ENCODE peak calls at places on chromosomes 12 and 14, in nine cellular contexts. B is RWPE1; D is dermis blood vessel endothelial cell; U is activated CD8-positive, alpha-beta memory T cell treated with anti-CD3 and anti-CD28 coated beads for 1 hour; O is M059J; I is cardiac fibroblast; V is transverse colon; K is C1 segment of cervical spinal cord; R is esophagus muscularis mucosa. F is an unnamed sample.

GRCh38 chr12:116465892-116466291 is 93.3 kb upstream of the MAP1LC3B2 start:
- DNase-seq in V (no peak), U (no peak), D (no peak), K (no peak), B (no peak), O (no peak), I (no peak), R (no peak), F (no peak)

GRCh38 chr12:51383281-51383905 is 7.8 kb downstream of the GALNT6 start:
- DNase-seq in I (no peak), U (no peak), K (no peak), D (peak; percentile 28), B (no peak), R (no peak), V (no peak), O (peak; percentile 61), F (no peak)

GRCh38 chr12:53255993-53256392 is 12.1 kb upstream of the ESPL1 start:
- DNase-seq in B (no peak), U (no peak), O (no peak), V (no peak), I (no peak), R (no peak), K (no peak), D (no peak), F (no peak)

GRCh38 chr14:104144911-104145825 is 6.8 kb downstream of the KIF26A start:
- DNase-seq in B (no peak), O (no peak), R (no peak), K (no peak), V (no peak), I (no peak), D (no peak), U (no peak), F (no peak)

GRCh38 chr14:54562334-54562733 is 4.6 kb upstream of the SAMD4A start:
- DNase-seq in K (no peak), B (no peak), U (no peak), R (no peak), O (peak; percentile 57), V (no peak), D (no peak), I (peak; percentile 36), F (peak; percentile 38)

GRCh38 chr12:80701388-80701787 is 6.0 kb upstream of the MYF6 start:
- DNase-seq in O (peak; percentile 47), K (no peak), B (no peak), U (no peak), I (no peak), V (no peak), R (no peak), D (no peak), F (no peak)

GRCh38 chr12:12469386-12469785 is 93.3 kb downstream of the DUSP16 start:
- DNase-seq in D (no peak), K (no peak), U (no peak), I (no peak), R (no peak), O (no peak), B (peak; percentile 84), V (no peak), F (no peak)

GRCh38 chr14:31138301-31138700 is 69.3 kb downstream of the HECTD1 start:
- DNase-seq in O (no peak), V (no peak), K (no peak), R (no peak), B (no peak), I (no peak), U (no peak), D (no peak), F (no peak)

GRCh38 chr14:80850197-80850814 is 91.2 kb downstream of the CEP128 start:
- DNase-seq in B (peak; percentile 15), I (peak; percentile 74), V (no peak), U (no peak), D (peak; percentile 73), O (peak; percentile 50), K (no peak), R (no peak), F (peak; percentile 69)

GRCh38 chr12:52361553-52361952 is 5.7 kb downstream of the KRT85 start:
- DNase-seq in V (no peak), R (no peak), K (no peak), O (no peak), I (no peak), U (no peak), D (no peak), B (no peak), F (no peak)

GRCh38 chr14:96748371-96748770 is 48.8 kb upstream of the VRK1 start:
- DNase-seq in I (no peak), K (no peak), D (no peak), U (no peak), R (no peak), O (no peak), V (peak; percentile 32), B (no peak), F (peak; percentile 88)

GRCh38 chr14:99561827-99562226 is 42.2 kb downstream of the CCDC85C start:
- DNase-seq in B (no peak), R (no peak), D (no peak), V (no peak), U (no peak), I (no peak), O (no peak), K (no peak), F (peak; percentile 87)

GRCh38 chr12:19440019-19440858 is 947 bp downstream of the AEBP2 start:
- DNase-seq in V (peak; percentile 57), D (peak; percentile 67), I (peak; percentile 49), U (peak; percentile 49), B (peak; percentile 42), R (peak; percentile 90), O (peak; percentile 52), K (peak; percentile 48), F (peak; percentile 82)

GRCh38 chr14:90384543-90384911 is 12.3 kb upstream of the CALM1 start:
- DNase-seq in I (no peak), R (no peak), O (no peak), U (no peak), V (no peak), K (no peak), B (no peak), D (peak; percentile 45), F (no peak)

GRCh38 chr12:30982413-30982812 is 55.9 kb downstream of the TSPAN11 start:
- DNase-seq in D (no peak), O (no peak), I (no peak), U (no peak), B (no peak), K (no peak), V (no peak), R (no peak), F (no peak)